ENCODE peak calls at places on chromosome 11, in seven cellular contexts. One of them, this sample, is unnamed. For H3K36me3, the result is how much of the 10 kb centered on the place peaks cover.

GRCh38 chr11:120259241-120259640 is 19.3 kb downstream of the POU2F3 start:
- DNase-seq in uterus: no peak
- DNase-seq in IMR-90: no peak
- DNase-seq in PC-3: no peak
- DNase-seq in pancreas: no peak
- DNase-seq in osteoblast: peak
- DNase-seq in upper lobe of right lung: no peak
- DNase-seq in this sample: no peak

GRCh38 chr11:118531597-118532084 is 649 bp downstream of the TMEM25 start:
- DNase-seq in IMR-90: no peak
- DNase-seq in osteoblast: no peak
- DNase-seq in PC-3: no peak
- DNase-seq in upper lobe of right lung: no peak
- DNase-seq in uterus: no peak
- DNase-seq in pancreas: peak
- DNase-seq in this sample: no peak

GRCh38 chr11:33742249-33742851 is 6.1 kb upstream of the CD59 start:
- DNase-seq in pancreas: no peak
- DNase-seq in upper lobe of right lung: no peak
- DNase-seq in PC-3: peak
- DNase-seq in uterus: no peak
- DNase-seq in osteoblast: no peak
- DNase-seq in IMR-90: no peak
- DNase-seq in this sample: peak

GRCh38 chr11:115488945-115489344 is 15.3 kb downstream of the CADM1 start:
- DNase-seq in osteoblast: no peak
- DNase-seq in IMR-90: peak
- DNase-seq in uterus: no peak
- DNase-seq in upper lobe of right lung: no peak
- DNase-seq in PC-3: no peak
- DNase-seq in pancreas: no peak
- DNase-seq in this sample: no peak

GRCh38 chr11:118971646-118972045 is at the start of gene FOXR1:
- DNase-seq in pancreas: no peak
- DNase-seq in upper lobe of right lung: no peak
- DNase-seq in PC-3: no peak
- DNase-seq in uterus: no peak
- DNase-seq in osteoblast: peak
- DNase-seq in IMR-90: no peak
- DNase-seq in this sample: no peak

GRCh38 chr11:334264-335033 is 13.8 kb upstream of the IFITM3 start:
- DNase-seq in IMR-90: no peak
- DNase-seq in pancreas: no peak
- DNase-seq in PC-3: no peak
- DNase-seq in osteoblast: no peak
- DNase-seq in upper lobe of right lung: no peak
- DNase-seq in uterus: peak
- DNase-seq in this sample: no peak

GRCh38 chr11:77596626-77597025 is 6.9 kb downstream of the AQP11 start:
- DNase-seq in IMR-90: peak
- DNase-seq in upper lobe of right lung: no peak
- DNase-seq in osteoblast: no peak
- DNase-seq in uterus: no peak
- DNase-seq in PC-3: peak
- DNase-seq in pancreas: no peak
- DNase-seq in this sample: no peak

GRCh38 chr11:130839950-130840666 is 76.2 kb downstream of the SNX19 start:
- DNase-seq in IMR-90: peak
- DNase-seq in osteoblast: no peak
- DNase-seq in pancreas: no peak
- DNase-seq in upper lobe of right lung: no peak
- DNase-seq in PC-3: no peak
- DNase-seq in uterus: no peak
- DNase-seq in this sample: no peak

GRCh38 chr11:208917-209260 is 1.4 kb downstream of the RIC8A start:
- DNase-seq in osteoblast: no peak
- DNase-seq in PC-3: no peak
- DNase-seq in upper lobe of right lung: no peak
- DNase-seq in uterus: no peak
- DNase-seq in IMR-90: no peak
- DNase-seq in pancreas: no peak
- DNase-seq in this sample: no peak

GRCh38 chr11:19869466-19869865 is 156.8 kb downstream of the NAV2 start:
- DNase-seq in uterus: no peak
- DNase-seq in IMR-90: no peak
- DNase-seq in upper lobe of right lung: no peak
- DNase-seq in osteoblast: no peak
- DNase-seq in pancreas: no peak
- DNase-seq in PC-3: no peak
- DNase-seq in this sample: no peak

GRCh38 chr11:74739546-74740270 is 8.5 kb upstream of the CHRDL2 start:
- DNase-seq in PC-3: peak
- DNase-seq in uterus: peak
- DNase-seq in IMR-90: peak
- DNase-seq in pancreas: no peak
- DNase-seq in upper lobe of right lung: no peak
- DNase-seq in osteoblast: peak
- DNase-seq in this sample: no peak

GRCh38 chr11:110715541-110715940 is 3.3 kb upstream of the ARHGAP20 start:
- DNase-seq in IMR-90: peak
- DNase-seq in osteoblast: peak
- DNase-seq in uterus: no peak
- DNase-seq in pancreas: no peak
- DNase-seq in PC-3: no peak
- DNase-seq in upper lobe of right lung: no peak
- DNase-seq in this sample: no peak

GRCh38 chr11:63614136-63614664 is at the start of gene PLAAT3:
- DNase-seq in osteoblast: peak
- DNase-seq in PC-3: peak
- DNase-seq in pancreas: peak
- DNase-seq in IMR-90: no peak
- DNase-seq in upper lobe of right lung: peak
- DNase-seq in uterus: peak
- DNase-seq in this sample: peak

GRCh38 chr11:123640677-123641494 is 13.5 kb downstream of the SCN3B start:
- DNase-seq in pancreas: peak
- DNase-seq in uterus: peak
- DNase-seq in osteoblast: no peak
- DNase-seq in upper lobe of right lung: peak
- DNase-seq in PC-3: peak
- DNase-seq in IMR-90: peak
- DNase-seq in this sample: peak

GRCh38 chr11:87331273-87331672 is 293.5 kb downstream of the TMEM135 start:
- DNase-seq in IMR-90: no peak
- DNase-seq in osteoblast: no peak
- DNase-seq in uterus: no peak
- DNase-seq in upper lobe of right lung: no peak
- DNase-seq in pancreas: no peak
- DNase-seq in PC-3: no peak
- DNase-seq in this sample: no peak

GRCh38 chr11:105040703-105041102 is 4.4 kb downstream of the CARD16 start:
- DNase-seq in osteoblast: no peak
- DNase-seq in IMR-90: no peak
- DNase-seq in pancreas: no peak
- DNase-seq in uterus: no peak
- DNase-seq in PC-3: no peak
- DNase-seq in upper lobe of right lung: no peak
- DNase-seq in this sample: no peak

GRCh38 chr11:100719362-100719761 is 32.3 kb downstream of the ARHGAP42 start:
- DNase-seq in pancreas: no peak
- DNase-seq in uterus: no peak
- DNase-seq in PC-3: peak
- DNase-seq in upper lobe of right lung: no peak
- DNase-seq in osteoblast: no peak
- DNase-seq in IMR-90: peak
- DNase-seq in this sample: no peak

GRCh38 chr11:80293293-80293692 is 852.5 kb upstream of the TENM4 start:
- DNase-seq in PC-3: no peak
- DNase-seq in uterus: no peak
- DNase-seq in osteoblast: no peak
- DNase-seq in IMR-90: no peak
- DNase-seq in upper lobe of right lung: no peak
- DNase-seq in pancreas: no peak
- DNase-seq in this sample: no peak

GRCh38 chr11:17498475-17498874 is 21.8 kb upstream of the ABCC8 start:
- DNase-seq in uterus: no peak
- DNase-seq in IMR-90: no peak
- DNase-seq in upper lobe of right lung: no peak
- DNase-seq in pancreas: peak
- DNase-seq in PC-3: peak
- DNase-seq in osteoblast: peak
- DNase-seq in this sample: no peak

GRCh38 chr11:11078344-11078743 is 220.5 kb upstream of the ZBED5 start:
- DNase-seq in osteoblast: no peak
- DNase-seq in upper lobe of right lung: no peak
- DNase-seq in pancreas: no peak
- DNase-seq in uterus: no peak
- DNase-seq in IMR-90: peak
- DNase-seq in PC-3: peak
- DNase-seq in this sample: no peak

GRCh38 chr11:77049081-77049480 is 14.9 kb downstream of the B3GNT6 start:
- DNase-seq in osteoblast: no peak
- DNase-seq in upper lobe of right lung: no peak
- DNase-seq in uterus: no peak
- DNase-seq in IMR-90: no peak
- DNase-seq in pancreas: no peak
- DNase-seq in PC-3: no peak
- DNase-seq in this sample: no peak

GRCh38 chr11:35943761-35944502 is at the start of gene LDLRAD3:
- DNase-seq in PC-3: peak
- DNase-seq in upper lobe of right lung: peak
- DNase-seq in uterus: peak
- DNase-seq in pancreas: peak
- DNase-seq in IMR-90: peak
- DNase-seq in osteoblast: peak
- DNase-seq in this sample: no peak

GRCh38 chr11:59607703-59608454 is 7.7 kb downstream of the OSBP start:
- DNase-seq in upper lobe of right lung: no peak
- DNase-seq in pancreas: no peak
- DNase-seq in IMR-90: no peak
- DNase-seq in uterus: no peak
- DNase-seq in PC-3: no peak
- DNase-seq in osteoblast: no peak
- DNase-seq in this sample: no peak
- H3K36me3 ChIP-seq in upper lobe of right lung: half or more
- H3K36me3 ChIP-seq in pancreas: under half
- H3K36me3 ChIP-seq in IMR-90: under half
- H3K36me3 ChIP-seq in uterus: under half
- H3K36me3 ChIP-seq in PC-3: half or more
- H3K36me3 ChIP-seq in osteoblast: half or more
- H3K36me3 ChIP-seq in this sample: half or more

DNA sequence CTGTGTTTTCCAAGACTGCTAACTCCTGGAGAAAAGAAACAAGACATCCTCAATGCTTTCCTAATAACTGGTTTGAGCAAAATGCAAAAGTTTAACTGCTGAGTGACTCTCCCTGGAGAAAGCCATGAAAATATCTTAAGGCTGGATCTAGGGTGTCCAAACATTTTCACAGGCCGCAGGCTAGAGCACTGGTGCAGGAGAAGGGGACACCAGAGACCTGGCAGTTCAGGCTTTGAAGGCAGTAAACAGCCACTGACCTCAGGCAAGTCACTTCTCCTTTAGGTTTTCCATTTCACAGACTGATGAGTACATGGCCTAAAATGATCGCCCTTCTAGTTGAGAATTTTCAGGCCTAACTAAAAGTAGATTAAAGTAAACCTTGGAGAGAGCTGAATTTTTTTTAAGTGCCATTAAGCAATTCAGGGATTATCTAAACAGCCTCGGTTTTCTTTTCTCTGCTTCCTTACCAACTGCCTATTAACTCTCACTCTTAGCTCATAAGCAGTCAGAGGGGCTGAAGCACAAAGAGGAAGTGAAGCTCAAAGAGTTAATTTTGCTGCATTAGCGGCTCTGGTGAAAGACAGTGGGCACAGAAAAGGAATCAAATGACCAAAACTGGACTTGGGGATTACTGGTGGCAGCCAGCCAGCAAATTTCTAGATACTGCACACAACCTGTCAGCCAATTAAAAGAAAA is 2.3 kb downstream of the CHKA start:
- DNase-seq in pancreas: no peak
- DNase-seq in uterus: no peak
- DNase-seq in PC-3: peak
- DNase-seq in upper lobe of right lung: no peak
- DNase-seq in osteoblast: peak
- DNase-seq in IMR-90: peak
- DNase-seq in this sample: no peak
- H3K4me3 ChIP-seq in pancreas: peak
- H3K4me3 ChIP-seq in uterus: no peak
- H3K4me3 ChIP-seq in PC-3: peak
- H3K4me3 ChIP-seq in upper lobe of right lung: peak
- H3K4me3 ChIP-seq in osteoblast: no peak
- H3K4me3 ChIP-seq in IMR-90: peak
- H3K4me3 ChIP-seq in this sample: no peak

DNA sequence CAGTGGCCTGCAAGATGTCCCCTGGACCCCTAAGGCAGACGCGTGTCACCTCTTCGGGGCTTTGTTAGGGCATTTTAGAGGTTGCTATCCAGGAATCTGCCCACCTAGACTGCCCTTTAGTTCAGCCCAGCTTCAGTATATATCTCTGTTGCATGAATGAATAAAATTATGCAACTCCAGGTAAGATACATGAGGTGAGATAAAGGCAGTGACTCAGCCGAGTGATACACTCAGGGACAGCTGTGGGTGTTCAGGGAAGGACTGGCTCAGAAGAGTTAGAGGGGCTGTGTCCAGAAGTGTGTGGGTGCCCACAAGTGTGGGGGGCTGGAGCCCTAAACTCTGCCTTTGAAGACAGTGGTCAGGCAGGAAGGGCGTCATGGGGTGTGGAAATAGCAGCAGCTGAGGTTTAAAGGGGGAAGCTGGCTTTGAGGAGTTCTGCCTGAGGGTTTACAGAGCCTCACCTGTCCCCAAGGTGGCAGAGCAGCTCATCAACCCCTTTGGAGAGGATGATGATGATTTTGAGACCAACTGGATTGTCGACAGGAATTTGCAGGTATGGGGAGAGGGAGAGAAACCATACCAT is 8.3 kb downstream of the FTH1 start:
- DNase-seq in IMR-90: no peak
- DNase-seq in uterus: no peak
- DNase-seq in osteoblast: no peak
- DNase-seq in PC-3: peak
- DNase-seq in pancreas: no peak
- DNase-seq in upper lobe of right lung: peak
- DNase-seq in this sample: no peak
- H3K27ac ChIP-seq in IMR-90: no peak
- H3K27ac ChIP-seq in uterus: no peak
- H3K27ac ChIP-seq in osteoblast: no peak
- H3K27ac ChIP-seq in PC-3: no peak
- H3K27ac ChIP-seq in pancreas: no peak
- H3K27ac ChIP-seq in upper lobe of right lung: no peak
- H3K27ac ChIP-seq in this sample: no peak

DNA sequence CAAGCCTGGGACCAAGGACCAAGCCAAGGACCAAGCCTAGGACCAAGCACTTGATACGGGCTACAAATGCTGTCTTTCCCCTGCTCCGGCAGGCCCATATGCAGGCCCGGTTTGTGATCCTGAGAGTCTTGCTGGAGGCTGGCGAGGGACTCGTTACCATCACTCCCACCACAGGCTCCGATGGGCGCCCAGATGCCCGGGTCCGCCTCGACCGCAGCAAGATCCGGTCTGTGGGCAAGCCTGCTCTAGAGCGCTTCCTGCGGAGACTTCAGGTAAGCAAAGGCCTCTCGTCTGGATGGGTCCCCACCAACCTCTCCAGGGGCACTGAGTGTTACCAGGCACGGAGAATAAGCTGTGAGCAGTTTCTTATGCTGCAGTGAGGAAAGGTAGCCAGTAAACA is 13.2 kb upstream of the BBS1 start:
- DNase-seq in osteoblast: peak
- DNase-seq in uterus: no peak
- DNase-seq in upper lobe of right lung: no peak
- DNase-seq in IMR-90: no peak
- DNase-seq in pancreas: no peak
- DNase-seq in PC-3: no peak
- DNase-seq in this sample: no peak
- H3K36me3 ChIP-seq in osteoblast: under half
- H3K36me3 ChIP-seq in uterus: under half
- H3K36me3 ChIP-seq in upper lobe of right lung: under half
- H3K36me3 ChIP-seq in IMR-90: under half
- H3K36me3 ChIP-seq in pancreas: under half
- H3K36me3 ChIP-seq in PC-3: under half
- H3K36me3 ChIP-seq in this sample: under half

This sample was measured in CD4-positive, alpha-beta memory T cell.